ENCODE peak calls at places on chromosomes 5 and 9, in four cellular contexts. U is PC-9, Q is PC-3, J is OCI-LY7. I is an unnamed sample.

GRCh38 chr5:14322437-14323187 is 179.5 kb downstream of the TRIO start:
- DNase-seq in J (no peak), U (no peak), Q (no peak), I (no peak)

GRCh38 chr5:310516-310915 is 11.0 kb upstream of the AHRR start:
- DNase-seq in Q (peak; percentile 43), J (no peak), U (no peak), I (no peak)

GRCh38 chr5:10501554-10502075 is 59.9 kb downstream of the ROPN1L start:
- DNase-seq in U (no peak), Q (no peak), J (no peak), I (no peak)

GRCh38 chr5:157267766-157268480 is 2.0 kb downstream of the CYFIP2 start:
- DNase-seq in U (no peak), Q (peak; percentile 32), J (peak; percentile 55), I (no peak)

GRCh38 chr5:59034498-59035186 is 451.8 kb downstream of the RAB3C start:
- DNase-seq in Q (peak; percentile 35), U (no peak), J (peak; percentile 4), I (peak; percentile 63)

GRCh38 chr9:87770616-87771015 is 44.7 kb downstream of the CTSL start:
- DNase-seq in U (no peak), J (no peak), Q (no peak), I (no peak)

GRCh38 chr5:157959355-157959754 is 100.4 kb upstream of the CLINT1 start:
- DNase-seq in J (no peak), U (no peak), Q (no peak), I (no peak)

GRCh38 chr5:138252944-138253343 is 21.5 kb downstream of the GFRA3 start:
- DNase-seq in U (no peak), Q (no peak), J (no peak), I (no peak)

GRCh38 chr9:127361561-127361960 is 35.4 kb upstream of the SLC2A8 start:
- DNase-seq in J (no peak), Q (no peak), U (no peak), I (no peak)

GRCh38 chr5:29370248-29370647 is 1823.2 kb upstream of the CDH6 start:
- DNase-seq in J (no peak), U (no peak), Q (no peak), I (no peak)

GRCh38 chr5:29367176-29367833 is 1826.2 kb upstream of the CDH6 start:
- DNase-seq in Q (peak; percentile 49), J (no peak), U (no peak), I (peak; percentile 11)
- H3K9me2 ChIP-seq in Q (no peaks in the 10 kb centered on the region), J (no peaks in the 10 kb centered on the region), U (no peaks in the 10 kb centered on the region), I (no peaks in the 10 kb centered on the region)

GRCh38 chr9:93302586-93303257 is 118.8 kb downstream of the WNK2 start:
- DNase-seq in J (peak; percentile 86), U (peak; percentile 61), Q (peak; percentile 64), I (peak; percentile 74)
- TF ChIP-seq CTCF in J (peak; percentile 79), U (peak; percentile 84), Q (peak; percentile 64), I (peak; percentile 55)

GRCh38 chr5:33049298-33049697 is 338.2 kb downstream of the NPR3 start:
- DNase-seq in U (no peak), J (no peak), Q (peak; percentile 82), I (no peak)
- H2AFZ ChIP-seq in U (peak overlapping the region; percentile 2), J (no peak overlapping the region), Q (peak overlapping the region; percentile 78), I (no peak overlapping the region)

DNA sequence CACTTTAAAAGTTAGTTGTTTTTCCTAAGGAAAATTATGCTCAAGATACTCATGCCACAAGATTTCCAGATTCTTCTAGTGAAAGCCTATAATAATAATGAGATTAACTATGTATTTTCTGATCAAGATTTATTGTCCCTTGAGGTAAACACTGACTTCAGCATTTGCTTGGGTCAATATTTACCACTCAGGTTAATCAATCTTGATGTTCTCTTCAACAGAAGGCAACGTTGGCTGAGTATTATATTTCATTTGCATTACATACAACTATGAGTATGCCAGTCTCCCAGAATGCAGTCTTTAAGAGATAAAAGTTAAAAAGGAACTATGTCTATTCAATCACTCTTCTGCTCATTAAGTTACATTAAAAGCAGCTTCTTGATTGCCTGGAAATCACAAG is 115.6 kb downstream of the GPR21 start:
- DNase-seq in J (no peak), U (no peak), Q (no peak), I (no peak)
- H3K9me2 ChIP-seq in J (no peaks in the 10 kb centered on the region), U (no peaks in the 10 kb centered on the region), Q (no peaks in the 10 kb centered on the region), I (no peaks in the 10 kb centered on the region)

I was measured in hepatocyte.